ENCODE peak calls at places on chromosomes 2 and 18, in six cellular contexts. S is GM12891, N is HepG2, L is K562, H is H1, P is GM12878. A is an unnamed sample.

GRCh38 chr2:58448065-58448507 is 207.0 kb upstream of the FANCL start:
- DNase-seq in N (peak; percentile 83), H (peak; percentile 72), S (no peak), P (peak; percentile 46), L (peak; percentile 13), A (no peak)

GRCh38 chr2:127158614-127159290 is 51.8 kb upstream of the BIN1 start:
- DNase-seq in P (peak; percentile 7), L (no peak), N (no peak), H (no peak), S (no peak), A (no peak)

GRCh38 chr2:25548587-25548986 is 124.8 kb downstream of the DTNB start:
- DNase-seq in L (no peak), N (no peak), H (no peak), S (no peak), P (no peak), A (no peak)

GRCh38 chr2:167015806-167016205 is 127.5 kb downstream of the XIRP2 start:
- DNase-seq in H (no peak), P (no peak), N (no peak), L (no peak), S (no peak), A (no peak)

GRCh38 chr2:60806988-60807681 is 51.1 kb downstream of the PAPOLG start:
- DNase-seq in S (peak; percentile 40), N (no peak), P (peak; percentile 75), H (no peak), L (peak; percentile 70), A (peak; percentile 50)

GRCh38 chr2:101827246-101827645 is 129.7 kb downstream of the MAP4K4 start:
- DNase-seq in S (no peak), P (no peak), N (peak; percentile 74), H (no peak), L (no peak), A (no peak)

GRCh38 chr2:128309341-128310093 is 9.2 kb downstream of the HS6ST1 start:
- DNase-seq in H (no peak), P (no peak), S (no peak), N (peak; percentile 97), L (peak; percentile 75), A (no peak)

GRCh38 chr2:109373791-109374547 is 239.8 kb downstream of the SEPTIN10 start:
- DNase-seq in H (no peak), L (no peak), N (no peak), S (no peak), P (no peak), A (no peak)

GRCh38 chr2:159921752-159922404 is 123.9 kb upstream of the CD302 start:
- DNase-seq in H (peak; percentile 79), N (peak; percentile 61), P (no peak), S (peak; percentile 55), L (peak; percentile 50), A (peak; percentile 57)

GRCh38 chr2:54669677-54670484 is 53.6 kb upstream of the EML6 start:
- DNase-seq in N (peak; percentile 96), S (no peak), P (no peak), H (no peak), L (no peak), A (no peak)

GRCh38 chr2:234989183-234989701 is 37.4 kb downstream of the SH3BP4 start:
- DNase-seq in P (no peak), H (no peak), N (no peak), S (no peak), L (no peak), A (no peak)

GRCh38 chr2:44230378-44230777 is 44.9 kb upstream of the SLC3A1 start:
- DNase-seq in P (no peak), L (no peak), H (no peak), N (no peak), S (no peak), A (no peak)

GRCh38 chr18:45517181-45517741 is 98.0 kb upstream of the SLC14A2 start:
- DNase-seq in S (no peak), P (no peak), H (no peak), N (no peak), L (no peak), A (no peak)

GRCh38 chr18:77321823-77322805 is 72.5 kb downstream of the GALR1 start:
- DNase-seq in H (no peak), L (peak; percentile 67), N (peak; percentile 16), S (no peak), P (no peak), A (no peak)

GRCh38 chr2:172724724-172725123 is 10.9 kb upstream of the RAPGEF4 start:
- DNase-seq in L (no peak), P (no peak), N (no peak), H (no peak), S (no peak), A (no peak)

GRCh38 chr2:205034034-205034433 is 488.8 kb downstream of the PARD3B start:
- DNase-seq in P (no peak), N (no peak), L (no peak), H (no peak), S (no peak), A (no peak)

GRCh38 chr2:63692002-63692606 is 103.3 kb downstream of the MDH1 start:
- DNase-seq in L (no peak), H (no peak), P (no peak), N (peak; percentile 41), S (peak; percentile 18), A (no peak)

GRCh38 chr2:171365232-171365631 is 68.6 kb downstream of the METTL8 start:
- DNase-seq in N (no peak), L (no peak), H (no peak), P (no peak), S (no peak), A (no peak)

GRCh38 chr2:182330451-182331325 is 96.1 kb downstream of the PDE1A start:
- DNase-seq in N (no peak), L (no peak), S (no peak), P (no peak), H (no peak), A (no peak)

GRCh38 chr2:1511455-1511854 is 98.2 kb downstream of the TPO start:
- DNase-seq in S (no peak), P (no peak), L (no peak), N (no peak), H (no peak), A (no peak)

GRCh38 chr2:38394903-38395341 is 17.8 kb upstream of the ATL2 start:
- DNase-seq in N (no peak), S (no peak), P (no peak), H (no peak), L (no peak), A (no peak)

GRCh38 chr18:46759885-46760284 is 3.0 kb upstream of the ST8SIA5 start:
- DNase-seq in P (no peak), L (no peak), N (no peak), S (no peak), H (no peak), A (no peak)

GRCh38 chr18:34880403-34880802 is 160.8 kb upstream of the MAPRE2 start:
- DNase-seq in N (no peak), L (no peak), H (no peak), P (no peak), S (no peak), A (no peak)

GRCh38 chr2:180823546-180824141 is 156.8 kb upstream of the UBE2E3 start:
- DNase-seq in L (no peak), P (no peak), S (no peak), N (no peak), H (no peak), A (no peak)

GRCh38 chr2:170298861-170299429 is 121.0 kb downstream of the MYO3B start:
- DNase-seq in H (no peak), N (no peak), P (no peak), S (no peak), L (no peak), A (no peak)

GRCh38 chr2:240509667-240510512 is 47.9 kb downstream of the ANKMY1 start:
- DNase-seq in L (no peak), H (no peak), P (no peak), S (no peak), N (no peak), A (no peak)

DNA sequence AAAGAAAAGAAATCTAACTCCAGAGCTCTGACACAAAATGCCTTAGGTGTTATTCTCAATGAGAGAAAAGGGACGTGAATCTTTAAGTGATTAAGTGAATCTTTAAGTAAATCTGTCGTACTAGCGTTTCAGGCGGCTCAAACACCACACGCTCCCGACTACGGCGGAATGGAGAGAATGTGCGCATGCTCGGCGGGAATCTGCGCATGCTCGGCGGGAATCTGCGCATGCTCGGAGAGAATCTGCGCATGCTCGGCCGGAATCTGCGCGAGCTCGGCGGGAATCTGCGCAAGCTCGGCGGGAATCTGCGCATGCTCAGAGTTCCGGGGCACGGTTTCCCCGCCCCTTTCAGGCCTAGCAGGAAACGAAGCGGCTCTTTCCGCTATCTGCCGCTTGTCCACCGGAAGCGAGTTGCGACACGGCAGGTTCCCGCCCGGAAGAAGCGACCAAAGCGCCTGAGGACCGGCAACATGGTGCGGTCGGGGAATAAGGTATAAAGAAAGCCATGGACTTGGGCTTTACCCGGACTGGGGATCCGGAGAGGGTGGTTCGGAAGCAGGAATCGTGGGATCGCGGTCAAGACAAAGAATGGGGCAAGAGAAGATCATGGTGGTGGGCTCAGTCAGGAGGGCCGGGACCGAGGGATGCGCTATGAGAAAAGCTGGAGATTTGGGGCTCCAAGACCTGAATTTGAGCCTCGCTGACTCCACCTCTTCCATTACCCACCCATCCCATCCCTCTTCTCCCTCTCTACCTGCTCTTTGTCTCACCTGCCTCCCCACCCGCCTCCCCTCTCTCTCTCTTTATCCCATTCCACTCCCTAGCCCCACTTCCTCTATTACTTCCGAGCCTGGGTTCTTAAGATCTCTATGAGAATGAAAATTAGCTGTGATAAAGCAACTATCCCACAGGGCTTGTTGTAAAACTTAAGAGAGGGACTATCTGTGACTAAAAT is at the start of gene XRCC5:
- DNase-seq in S (peak; percentile 53), N (peak; percentile 96), L (peak; percentile 90), P (peak; percentile 96), H (peak; percentile 98), A (peak; percentile 57)
- TF ChIP-seq POLR2AphosphoS5 in S (peak; percentile 97), N (peak; percentile 93), L (peak; percentile 91), P (peak; percentile 96), H (peak; percentile 91), A (peak; percentile 96)

GRCh38 chr2:223837290-223838061 is at the start of gene AP1S3:
- DNase-seq in P (no peak), H (peak; percentile 68), N (peak; percentile 69), L (peak; percentile 60), S (peak; percentile 77), A (peak; percentile 80)
- TF ChIP-seq TAF1 in P (no peak), H (peak; percentile 72), N (peak; percentile 55), L (no peak), S (peak; percentile 16), A (peak; percentile 45)

GRCh38 chr2:190881480-190882326 is 1.1 kb downstream of the GLS start:
- DNase-seq in L (peak; percentile 36), N (peak; percentile 90), H (no peak), P (peak; percentile 80), S (no peak), A (peak; percentile 26)

GRCh38 chr2:190882327-190882766 is 1.7 kb downstream of the GLS start:
- DNase-seq in H (no peak), S (no peak), L (no peak), N (no peak), P (peak; percentile 51), A (no peak)

GRCh38 chr2:190881074-190881479 is 456 bp downstream of the GLS start:
- DNase-seq in S (no peak), P (no peak), N (no peak), L (no peak), H (no peak), A (no peak)

GRCh38 chr2:190879474-190880373 is 897 bp upstream of the GLS start:
- DNase-seq in L (no peak), N (no peak), P (no peak), S (no peak), H (no peak), A (no peak)

GRCh38 chr2:190880374-190881073 is at the start of gene GLS:
- DNase-seq in L (peak; percentile 77), P (peak; percentile 86), S (peak; percentile 85), N (peak; percentile 97), H (peak; percentile 90), A (peak; percentile 89)
- TF ChIP-seq POLR2A in L (peak; percentile 92), P (peak; percentile 99), S (peak; percentile 96), N (peak; percentile 100), H (peak; percentile 96), A (peak; percentile 99)

GRCh38 chr2:237414056-237414661 is at the start of gene COL6A3:
- DNase-seq in N (no peak), P (no peak), L (no peak), H (no peak), S (no peak), A (no peak)
- TF ChIP-seq POLR2AphosphoS5 in N (no peak), P (no peak), L (no peak), H (no peak), S (no peak), A (no peak)

A was measured in GM12892.